ENCODE peak calls at places on chromosomes 3 and 15, in seven cellular contexts. S, J, E, M, O, Z and T are unnamed samples.

GRCh38 chr3:73625124-73625665 is 454 bp upstream of the PDZRN3 start:
- DNase-seq in S (no peak), J (peak), E (peak), M (peak), O (no peak), Z (no peak), T (peak)

GRCh38 chr3:17322106-17322793 is 420.2 kb downstream of the TBC1D5 start:
- DNase-seq in S (no peak), J (no peak), E (no peak), M (no peak), O (no peak), Z (no peak), T (no peak)

GRCh38 chr3:187027531-187027936 is 97.2 kb downstream of the ST6GAL1 start:
- DNase-seq in S (peak), J (no peak), E (no peak), M (no peak), O (no peak), Z (no peak), T (no peak)

GRCh38 chr3:194999491-194999890 is 271.5 kb downstream of the XXYLT1 start:
- DNase-seq in S (no peak), J (no peak), E (no peak), M (no peak), O (no peak), Z (no peak), T (no peak)

GRCh38 chr15:92907229-92907628 is 7.1 kb downstream of the CHD2 start:
- DNase-seq in S (no peak), J (no peak), E (no peak), M (no peak), O (no peak), Z (no peak), T (no peak)

GRCh38 chr3:125585595-125586223 is 9.6 kb downstream of the OSBPL11 start:
- DNase-seq in S (no peak), J (peak), E (peak), M (peak), O (no peak), Z (no peak), T (peak)

GRCh38 chr3:176939022-176939817 is 258.1 kb downstream of the TBL1XR1 start:
- DNase-seq in S (no peak), J (peak), E (peak), M (peak), O (no peak), Z (peak), T (no peak)

GRCh38 chr15:57972801-57973311 is 92.7 kb downstream of the ALDH1A2 start:
- DNase-seq in S (no peak), J (no peak), E (no peak), M (no peak), O (no peak), Z (no peak), T (no peak)

GRCh38 chr15:50676799-50677483 is 9.7 kb downstream of the TRPM7 start:
- DNase-seq in S (no peak), J (no peak), E (peak), M (no peak), O (no peak), Z (no peak), T (no peak)

GRCh38 chr3:38690185-38690584 is 40.7 kb upstream of the SCN5A start:
- DNase-seq in S (no peak), J (no peak), E (no peak), M (no peak), O (no peak), Z (no peak), T (no peak)

GRCh38 chr15:98164573-98164972 is 204.1 kb downstream of the ARRDC4 start:
- DNase-seq in S (no peak), J (no peak), E (no peak), M (no peak), O (no peak), Z (no peak), T (no peak)

GRCh38 chr3:197520311-197521276 is 35.2 kb downstream of the BDH1 start:
- DNase-seq in S (no peak), J (peak), E (peak), M (peak), O (no peak), Z (no peak), T (peak)

GRCh38 chr3:138833908-138834358 is 795 bp downstream of the PIK3CB start:
- DNase-seq in S (no peak), J (peak), E (peak), M (peak), O (no peak), Z (peak), T (no peak)

GRCh38 chr3:192366916-192367315 is 360.4 kb downstream of the FGF12 start:
- DNase-seq in S (no peak), J (no peak), E (no peak), M (no peak), O (no peak), Z (no peak), T (no peak)

GRCh38 chr3:172096881-172097420 is 57.6 kb downstream of the FNDC3B start:
- DNase-seq in S (no peak), J (no peak), E (peak), M (peak), O (no peak), Z (no peak), T (no peak)

DNA sequence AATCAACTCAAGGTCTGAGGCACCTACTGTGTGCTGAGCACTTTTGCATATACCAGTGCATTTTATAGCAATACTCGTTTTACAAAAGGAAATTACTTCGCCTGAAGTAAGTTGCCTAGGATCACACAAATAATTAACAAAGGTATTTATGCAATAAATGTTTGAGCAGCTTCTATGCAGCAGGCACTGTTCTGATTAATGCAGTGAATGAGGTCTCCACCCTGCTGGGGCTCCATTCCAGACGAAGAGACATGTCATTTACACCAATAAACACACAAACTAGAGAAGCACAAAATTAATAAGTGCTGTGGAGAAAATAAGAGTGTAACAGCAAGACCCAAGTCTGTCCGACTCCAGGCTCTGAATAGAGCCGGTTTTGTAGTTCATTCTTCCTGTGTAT is 17.5 kb downstream of the NOX5 start:
- DNase-seq in S (no peak), J (no peak), E (no peak), M (no peak), O (no peak), Z (no peak), T (no peak)
- H3K4me3 ChIP-seq in S (no peak), J (peak), E (no peak), M (peak), O (no peak), Z (no peak), T (peak)

DNA sequence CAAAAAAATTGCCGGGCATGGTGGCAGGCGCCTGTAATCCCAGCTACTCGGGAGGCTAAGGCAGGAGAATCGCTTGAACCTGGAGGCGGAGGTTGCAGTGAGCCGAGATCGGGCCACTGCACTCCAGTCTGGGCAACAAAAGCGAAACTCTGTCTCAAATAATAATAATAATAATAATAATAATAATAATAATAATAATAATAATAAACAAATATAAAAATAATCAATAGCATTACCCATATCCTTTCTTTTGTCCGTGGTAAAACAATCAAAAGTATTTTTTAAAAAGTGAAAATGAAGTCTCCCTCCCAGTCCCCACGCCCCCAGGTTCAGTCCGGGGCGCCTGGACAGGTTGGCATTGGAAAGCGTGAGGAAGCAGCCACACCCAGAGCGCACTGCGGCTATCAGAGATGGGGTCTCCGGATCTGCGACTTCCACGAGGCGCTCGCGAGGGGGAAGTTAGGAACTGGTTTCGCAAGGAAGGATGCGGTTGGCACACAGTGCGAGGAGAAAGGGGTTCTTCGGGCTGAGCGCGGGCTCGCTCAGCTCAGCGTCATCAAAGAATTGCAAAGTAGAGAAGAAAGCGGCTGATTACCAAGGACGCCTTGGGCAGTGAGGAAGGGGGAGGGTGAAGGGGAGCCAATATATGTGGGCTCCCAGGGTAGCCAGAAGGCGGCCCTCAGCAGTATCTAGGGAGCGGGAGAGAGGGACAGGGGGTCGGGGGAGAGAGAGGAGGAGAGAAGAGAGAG is 69.5 kb upstream of the EPHB3 start:
- DNase-seq in S (no peak), J (no peak), E (no peak), M (no peak), O (no peak), Z (peak), T (peak)
- H3K4me3 ChIP-seq in S (no peak), J (no peak), E (no peak), M (no peak), O (no peak), Z (peak), T (peak)

GRCh38 chr15:33309602-33310276 is 1.0 kb upstream of the RYR3 start:
- DNase-seq in S (no peak), J (peak), E (peak), M (peak), O (no peak), Z (peak), T (no peak)

GRCh38 chr15:33314115-33314514 is 3.3 kb downstream of the RYR3 start:
- DNase-seq in S (no peak), J (no peak), E (no peak), M (no peak), O (no peak), Z (no peak), T (no peak)

GRCh38 chr15:33311312-33311971 is 675 bp downstream of the RYR3 start:
- DNase-seq in S (no peak), J (peak), E (no peak), M (no peak), O (no peak), Z (peak), T (no peak)

GRCh38 chr15:33313491-33313890 is 2.7 kb downstream of the RYR3 start:
- DNase-seq in S (no peak), J (no peak), E (no peak), M (no peak), O (no peak), Z (no peak), T (no peak)

DNA sequence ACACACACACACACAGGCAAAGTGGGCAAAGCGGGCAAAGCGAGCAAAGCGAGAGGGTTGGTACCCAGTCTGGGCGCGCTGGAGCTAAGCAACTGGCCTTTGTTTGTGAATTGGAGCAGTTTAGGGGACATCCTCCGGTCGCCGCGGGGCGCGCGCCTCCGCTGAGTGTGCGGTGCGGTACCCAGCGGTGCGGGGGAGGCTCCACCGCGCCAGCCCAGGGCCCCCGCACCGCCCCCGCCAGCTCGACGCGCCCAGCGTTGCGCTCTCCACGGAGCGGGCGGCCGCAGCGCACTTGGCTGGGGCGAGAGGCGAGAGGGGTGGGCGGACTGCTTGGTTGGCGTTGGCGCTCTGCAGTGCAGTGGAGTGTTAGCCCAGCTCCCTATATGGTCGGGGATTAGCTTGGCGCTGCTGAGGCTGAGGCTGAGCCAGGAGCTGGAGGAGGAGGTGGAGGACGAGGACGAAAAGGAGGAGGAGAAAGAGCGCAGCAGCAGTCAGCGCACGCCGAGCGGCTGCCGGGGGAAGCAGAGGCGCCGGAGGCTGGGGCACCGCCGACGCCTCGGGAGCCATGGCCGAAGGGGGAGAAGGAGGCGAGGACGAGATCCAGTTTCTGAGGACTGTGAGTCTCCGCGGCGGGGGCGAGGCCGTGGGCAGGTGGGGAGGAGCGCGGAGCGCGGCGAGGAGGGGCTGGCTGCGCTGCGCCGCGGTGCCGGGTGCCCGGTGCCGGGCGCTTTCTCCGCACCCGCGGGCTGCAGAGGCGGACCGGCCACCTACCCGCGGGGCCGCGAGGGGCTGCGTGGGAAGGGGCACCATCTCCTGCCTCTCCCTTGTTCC is at the start of gene RYR3:
- DNase-seq in S (no peak), J (peak), E (no peak), M (peak), O (no peak), Z (peak), T (peak)
- H3K4me3 ChIP-seq in S (no peak), J (peak), E (no peak), M (peak), O (peak), Z (peak), T (peak)

GRCh38 chr3:46708401-46709146 is 7.4 kb downstream of the TMIE start:
- DNase-seq in S (no peak), J (no peak), E (no peak), M (no peak), O (no peak), Z (peak), T (peak)
- H3K4me3 ChIP-seq in S (no peak), J (no peak), E (no peak), M (no peak), O (no peak), Z (no peak), T (no peak)

GRCh38 chr3:9701711-9702110 is 1.9 kb upstream of the CPNE9 start:
- DNase-seq in S (no peak), J (no peak), E (no peak), M (no peak), O (no peak), Z (no peak), T (no peak)

GRCh38 chr3:9704343-9705322 is 1.0 kb downstream of the CPNE9 start:
- DNase-seq in S (no peak), J (peak), E (peak), M (peak), O (no peak), Z (no peak), T (peak)

GRCh38 chr3:9701006-9701405 is 2.6 kb upstream of the CPNE9 start:
- DNase-seq in S (no peak), J (no peak), E (no peak), M (no peak), O (no peak), Z (no peak), T (no peak)

GRCh38 chr3:9703736-9704342 is at the start of gene CPNE9:
- DNase-seq in S (no peak), J (peak), E (no peak), M (no peak), O (no peak), Z (no peak), T (no peak)

GRCh38 chr3:9703240-9703639 is 393 bp upstream of the CPNE9 start:
- DNase-seq in S (no peak), J (no peak), E (no peak), M (no peak), O (no peak), Z (no peak), T (no peak)
- H3K4me3 ChIP-seq in S (no peak), J (peak), E (no peak), M (no peak), O (no peak), Z (no peak), T (no peak)

GRCh38 chr15:37594431-37594830 is 340.0 kb upstream of the TMCO5A start:
- DNase-seq in S (no peak), J (no peak), E (no peak), M (no peak), O (no peak), Z (no peak), T (no peak)

DNA sequence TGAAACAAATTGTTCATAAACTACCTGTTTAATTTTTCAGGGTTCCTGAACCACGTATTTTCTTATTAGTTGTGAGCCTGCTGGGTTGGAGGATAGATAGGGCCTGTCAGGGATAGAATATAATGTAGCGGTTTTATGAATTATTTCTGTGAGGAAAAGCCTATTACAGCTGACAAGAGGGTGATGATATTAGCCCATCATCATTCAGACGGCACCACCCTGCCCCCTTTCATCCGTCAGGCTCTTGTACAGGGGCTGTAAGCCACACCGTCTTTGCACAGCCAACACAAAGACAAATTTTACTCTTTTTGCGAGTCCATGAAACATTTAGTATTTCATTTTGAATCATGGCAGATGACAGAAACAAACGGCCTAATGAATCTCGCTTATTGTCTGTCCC is 335.3 kb upstream of the TMCO5A start:
- DNase-seq in S (no peak), J (no peak), E (no peak), M (no peak), O (no peak), Z (no peak), T (no peak)
- H3K4me3 ChIP-seq in S (no peak), J (no peak), E (no peak), M (no peak), O (no peak), Z (no peak), T (no peak)

DNA sequence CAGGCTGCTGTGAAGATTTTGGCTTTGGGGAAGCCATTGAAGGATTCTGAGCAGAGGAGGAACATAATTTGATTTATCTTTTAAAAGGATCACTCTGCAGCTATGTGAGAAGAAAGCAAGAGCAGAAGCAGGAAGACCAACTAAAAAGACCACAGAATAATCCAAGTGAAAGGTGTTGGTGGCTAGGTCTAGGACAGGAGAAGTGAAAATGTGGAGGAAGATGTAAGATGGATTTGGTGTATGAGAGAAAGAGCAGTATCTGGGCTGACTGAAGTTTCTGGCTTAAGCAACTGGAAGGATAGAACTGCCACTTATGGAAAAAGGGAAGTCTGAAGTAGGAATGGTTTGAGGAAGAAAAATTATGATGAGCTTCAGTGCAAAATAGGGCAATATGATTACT is 62.0 kb downstream of the SFMBT1 start:
- DNase-seq in S (no peak), J (no peak), E (no peak), M (no peak), O (no peak), Z (no peak), T (no peak)
- H3K4me3 ChIP-seq in S (no peak), J (no peak), E (no peak), M (no peak), O (no peak), Z (no peak), T (no peak)

GRCh38 chr15:85583404-85584390 is 203.3 kb downstream of the AKAP13 start:
- DNase-seq in S (no peak), J (peak), E (no peak), M (no peak), O (no peak), Z (peak), T (peak)
- H3K4me3 ChIP-seq in S (peak), J (no peak), E (peak), M (no peak), O (no peak), Z (peak), T (peak)